ENCODE peak calls at places on chromosomes 4 and X, in eight cellular contexts. One of them, this sample, is unnamed.

GRCh38 chrX:139889760-139890159 is 43.1 kb downstream of the ATP11C start:
- DNase-seq in fibroblast of lung: peak
- DNase-seq in PC-3: peak
- DNase-seq in H9: no peak
- DNase-seq in IMR-90: peak
- DNase-seq in HepG2: no peak
- DNase-seq in HCT116: no peak
- DNase-seq in neural progenitor cell: no peak
- DNase-seq in this sample: peak

GRCh38 chrX:71579136-71579989 is 1.1 kb downstream of the GCNA start:
- DNase-seq in fibroblast of lung: no peak
- DNase-seq in PC-3: no peak
- DNase-seq in H9: peak
- DNase-seq in IMR-90: no peak
- DNase-seq in HepG2: no peak
- DNase-seq in HCT116: no peak
- DNase-seq in neural progenitor cell: no peak
- DNase-seq in this sample: no peak

GRCh38 chr4:185865901-185866328 is 53.9 kb upstream of the SORBS2 start:
- DNase-seq in fibroblast of lung: peak
- DNase-seq in PC-3: peak
- DNase-seq in H9: no peak
- DNase-seq in IMR-90: peak
- DNase-seq in HepG2: no peak
- DNase-seq in HCT116: no peak
- DNase-seq in neural progenitor cell: no peak
- DNase-seq in this sample: no peak

GRCh38 chr4:121253961-121254360 is 89.8 kb upstream of the TNIP3 start:
- DNase-seq in fibroblast of lung: peak
- DNase-seq in PC-3: no peak
- DNase-seq in H9: no peak
- DNase-seq in IMR-90: no peak
- DNase-seq in HepG2: no peak
- DNase-seq in HCT116: no peak
- DNase-seq in neural progenitor cell: no peak
- DNase-seq in this sample: no peak

GRCh38 chr4:125735107-125735506 is 420.4 kb downstream of the FAT4 start:
- DNase-seq in fibroblast of lung: peak
- DNase-seq in PC-3: peak
- DNase-seq in H9: peak
- DNase-seq in IMR-90: peak
- DNase-seq in HepG2: peak
- DNase-seq in HCT116: no peak
- DNase-seq in neural progenitor cell: peak
- DNase-seq in this sample: peak

GRCh38 chrX:23908219-23909003 is 605 bp downstream of the CXorf58 start:
- DNase-seq in fibroblast of lung: no peak
- DNase-seq in PC-3: no peak
- DNase-seq in H9: peak
- DNase-seq in IMR-90: no peak
- DNase-seq in HepG2: no peak
- DNase-seq in HCT116: no peak
- DNase-seq in neural progenitor cell: no peak
- DNase-seq in this sample: no peak

GRCh38 chr4:127523369-127523768 is 109.4 kb upstream of the INTU start:
- DNase-seq in fibroblast of lung: no peak
- DNase-seq in PC-3: no peak
- DNase-seq in H9: no peak
- DNase-seq in IMR-90: no peak
- DNase-seq in HepG2: no peak
- DNase-seq in HCT116: no peak
- DNase-seq in neural progenitor cell: no peak
- DNase-seq in this sample: no peak

GRCh38 chr4:147173797-147174196 is 228.1 kb upstream of the TTC29 start:
- DNase-seq in fibroblast of lung: no peak
- DNase-seq in PC-3: no peak
- DNase-seq in H9: no peak
- DNase-seq in IMR-90: no peak
- DNase-seq in HepG2: no peak
- DNase-seq in HCT116: no peak
- DNase-seq in neural progenitor cell: peak
- DNase-seq in this sample: no peak

GRCh38 chr4:53558061-53558801 is 33.1 kb downstream of the LNX1 start:
- DNase-seq in fibroblast of lung: peak
- DNase-seq in PC-3: peak
- DNase-seq in H9: no peak
- DNase-seq in IMR-90: peak
- DNase-seq in HepG2: no peak
- DNase-seq in HCT116: no peak
- DNase-seq in neural progenitor cell: peak
- DNase-seq in this sample: no peak

GRCh38 chr4:108166038-108166437 is 2.7 kb downstream of the LEF1 start:
- DNase-seq in fibroblast of lung: no peak
- DNase-seq in PC-3: no peak
- DNase-seq in H9: no peak
- DNase-seq in IMR-90: no peak
- DNase-seq in HepG2: no peak
- DNase-seq in HCT116: no peak
- DNase-seq in neural progenitor cell: peak
- DNase-seq in this sample: no peak

GRCh38 chr4:78648639-78649363 is 97.2 kb downstream of the ANXA3 start:
- DNase-seq in fibroblast of lung: peak
- DNase-seq in PC-3: no peak
- DNase-seq in H9: no peak
- DNase-seq in IMR-90: no peak
- DNase-seq in HepG2: no peak
- DNase-seq in HCT116: no peak
- DNase-seq in neural progenitor cell: no peak
- DNase-seq in this sample: no peak

GRCh38 chr4:78644744-78645330 is 93.3 kb downstream of the ANXA3 start:
- DNase-seq in fibroblast of lung: peak
- DNase-seq in PC-3: peak
- DNase-seq in H9: peak
- DNase-seq in IMR-90: peak
- DNase-seq in HepG2: peak
- DNase-seq in HCT116: peak
- DNase-seq in neural progenitor cell: peak
- DNase-seq in this sample: peak

GRCh38 chr4:78647272-78647671 is 95.7 kb downstream of the ANXA3 start:
- DNase-seq in fibroblast of lung: no peak
- DNase-seq in PC-3: no peak
- DNase-seq in H9: no peak
- DNase-seq in IMR-90: no peak
- DNase-seq in HepG2: no peak
- DNase-seq in HCT116: no peak
- DNase-seq in neural progenitor cell: no peak
- DNase-seq in this sample: no peak

GRCh38 chr4:78644063-78644691 is 92.6 kb downstream of the ANXA3 start:
- DNase-seq in fibroblast of lung: no peak
- DNase-seq in PC-3: peak
- DNase-seq in H9: no peak
- DNase-seq in IMR-90: no peak
- DNase-seq in HepG2: no peak
- DNase-seq in HCT116: no peak
- DNase-seq in neural progenitor cell: no peak
- DNase-seq in this sample: no peak

DNA sequence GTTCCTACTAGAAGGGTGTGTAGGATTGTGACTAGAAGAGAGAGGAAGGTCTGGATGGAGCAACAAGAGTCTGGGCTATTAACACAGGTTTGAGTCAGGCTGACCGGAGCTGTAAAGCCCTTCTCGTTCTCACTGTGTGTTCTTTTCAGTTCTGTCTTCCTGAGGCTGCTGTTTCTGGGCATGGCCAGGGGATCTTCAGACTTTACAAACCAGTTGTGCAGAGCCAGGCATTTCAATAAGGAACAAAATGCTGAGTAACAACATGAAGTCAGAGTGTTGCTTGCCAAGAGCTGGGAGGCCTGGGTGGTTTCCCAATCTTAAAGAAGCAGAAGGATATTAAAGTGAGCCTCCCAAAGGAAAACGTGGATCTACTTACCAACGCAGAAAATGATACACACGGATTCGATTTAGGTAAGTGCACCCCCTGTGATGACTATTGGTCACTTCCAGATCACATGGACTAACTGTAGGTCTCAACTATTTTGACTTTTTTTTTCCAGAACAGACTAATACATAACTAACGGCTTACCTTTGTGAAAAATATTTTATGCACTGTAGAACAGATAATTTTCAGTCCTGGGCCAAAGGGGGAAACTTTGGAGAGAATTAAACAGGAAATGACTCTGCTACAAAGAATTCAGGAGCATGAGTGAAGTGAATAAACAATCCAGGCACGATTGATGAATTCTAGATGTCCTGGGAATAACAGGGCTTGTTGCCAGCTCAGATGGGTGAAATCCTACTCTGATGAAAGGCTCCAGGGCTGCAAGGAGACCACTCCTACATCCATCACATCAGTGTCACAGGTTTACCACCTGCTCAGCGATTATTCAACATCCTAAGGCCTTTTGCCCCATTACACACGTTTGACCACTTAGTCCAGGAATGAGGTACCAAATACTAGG is 94.5 kb downstream of the ANXA3 start:
- DNase-seq in fibroblast of lung: peak
- DNase-seq in PC-3: peak
- DNase-seq in H9: no peak
- DNase-seq in IMR-90: peak
- DNase-seq in HepG2: peak
- DNase-seq in HCT116: no peak
- DNase-seq in neural progenitor cell: no peak
- DNase-seq in this sample: peak
- H2AFZ ChIP-seq in fibroblast of lung: no peak
- H2AFZ ChIP-seq in PC-3: peak
- H2AFZ ChIP-seq in H9: peak
- H2AFZ ChIP-seq in IMR-90: peak
- H2AFZ ChIP-seq in HepG2: no peak
- H2AFZ ChIP-seq in HCT116: peak
- H2AFZ ChIP-seq in neural progenitor cell: peak
- H2AFZ ChIP-seq in this sample: peak

DNA sequence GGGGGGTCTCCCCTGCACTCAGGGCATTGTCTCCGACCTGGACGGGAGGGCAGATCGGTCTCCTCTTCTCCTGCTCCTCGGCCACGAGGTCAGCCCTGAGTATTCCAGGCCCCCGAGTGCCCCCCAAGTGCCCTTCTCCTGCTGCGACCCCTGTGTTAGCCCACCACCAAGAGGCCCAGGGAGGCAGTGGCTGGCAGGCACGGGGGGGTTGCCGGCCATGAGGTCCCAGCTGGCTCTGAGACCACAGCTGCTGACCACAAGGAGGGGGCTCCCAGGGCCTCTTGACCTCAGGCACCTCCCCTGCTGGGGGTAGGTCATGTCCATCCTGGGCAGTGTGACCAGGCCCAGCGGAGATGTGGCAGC is 186.1 kb upstream of the PSAPL1 start:
- DNase-seq in fibroblast of lung: no peak
- DNase-seq in PC-3: no peak
- DNase-seq in H9: no peak
- DNase-seq in IMR-90: no peak
- DNase-seq in HepG2: no peak
- DNase-seq in HCT116: no peak
- DNase-seq in neural progenitor cell: peak
- DNase-seq in this sample: no peak
- H3K9ac ChIP-seq in fibroblast of lung: no peak
- H3K9ac ChIP-seq in PC-3: no peak
- H3K9ac ChIP-seq in H9: no peak
- H3K9ac ChIP-seq in IMR-90: no peak
- H3K9ac ChIP-seq in HepG2: no peak
- H3K9ac ChIP-seq in HCT116: no peak
- H3K9ac ChIP-seq in neural progenitor cell: no peak
- H3K9ac ChIP-seq in this sample: no peak

GRCh38 chr4:161601011-161601410 is 562.8 kb downstream of the FSTL5 start:
- DNase-seq in fibroblast of lung: no peak
- DNase-seq in PC-3: no peak
- DNase-seq in H9: no peak
- DNase-seq in IMR-90: no peak
- DNase-seq in HepG2: no peak
- DNase-seq in HCT116: no peak
- DNase-seq in neural progenitor cell: no peak
- DNase-seq in this sample: no peak

GRCh38 chr4:161595230-161595771 is 568.5 kb downstream of the FSTL5 start:
- DNase-seq in fibroblast of lung: no peak
- DNase-seq in PC-3: no peak
- DNase-seq in H9: no peak
- DNase-seq in IMR-90: no peak
- DNase-seq in HepG2: no peak
- DNase-seq in HCT116: no peak
- DNase-seq in neural progenitor cell: no peak
- DNase-seq in this sample: no peak
- H2AFZ ChIP-seq in fibroblast of lung: no peak
- H2AFZ ChIP-seq in PC-3: no peak
- H2AFZ ChIP-seq in H9: no peak
- H2AFZ ChIP-seq in IMR-90: no peak
- H2AFZ ChIP-seq in HepG2: no peak
- H2AFZ ChIP-seq in HCT116: peak
- H2AFZ ChIP-seq in neural progenitor cell: no peak
- H2AFZ ChIP-seq in this sample: no peak

GRCh38 chrX:4754878-4755604 is 1041.6 kb upstream of the PRKX start:
- DNase-seq in fibroblast of lung: no peak
- DNase-seq in PC-3: no peak
- DNase-seq in H9: no peak
- DNase-seq in IMR-90: no peak
- DNase-seq in HepG2: no peak
- DNase-seq in HCT116: no peak
- DNase-seq in neural progenitor cell: no peak
- DNase-seq in this sample: no peak
- H3K9ac ChIP-seq in fibroblast of lung: no peak
- H3K9ac ChIP-seq in PC-3: no peak
- H3K9ac ChIP-seq in H9: no peak
- H3K9ac ChIP-seq in IMR-90: no peak
- H3K9ac ChIP-seq in HepG2: no peak
- H3K9ac ChIP-seq in HCT116: no peak
- H3K9ac ChIP-seq in neural progenitor cell: no peak
- H3K9ac ChIP-seq in this sample: no peak

GRCh38 chrX:47316276-47317025 is 53.9 kb upstream of the ZNF157 start:
- DNase-seq in fibroblast of lung: peak
- DNase-seq in PC-3: no peak
- DNase-seq in H9: peak
- DNase-seq in IMR-90: no peak
- DNase-seq in HepG2: no peak
- DNase-seq in HCT116: no peak
- DNase-seq in neural progenitor cell: peak
- DNase-seq in this sample: peak
- H2AFZ ChIP-seq in fibroblast of lung: no peak
- H2AFZ ChIP-seq in PC-3: no peak
- H2AFZ ChIP-seq in H9: no peak
- H2AFZ ChIP-seq in IMR-90: no peak
- H2AFZ ChIP-seq in HepG2: no peak
- H2AFZ ChIP-seq in HCT116: no peak
- H2AFZ ChIP-seq in neural progenitor cell: no peak
- H2AFZ ChIP-seq in this sample: no peak

GRCh38 chr4:87073570-87074470 is 139.0 kb downstream of the AFF1 start:
- DNase-seq in fibroblast of lung: no peak
- DNase-seq in PC-3: peak
- DNase-seq in H9: no peak
- DNase-seq in IMR-90: peak
- DNase-seq in HepG2: no peak
- DNase-seq in HCT116: no peak
- DNase-seq in neural progenitor cell: peak
- DNase-seq in this sample: peak
- H3K9ac ChIP-seq in fibroblast of lung: no peak
- H3K9ac ChIP-seq in PC-3: no peak
- H3K9ac ChIP-seq in H9: no peak
- H3K9ac ChIP-seq in IMR-90: no peak
- H3K9ac ChIP-seq in HepG2: no peak
- H3K9ac ChIP-seq in HCT116: no peak
- H3K9ac ChIP-seq in neural progenitor cell: no peak
- H3K9ac ChIP-seq in this sample: peak

This sample was measured in mesenchymal stem cell.